ENCODE peak calls at places on chromosomes 5 and 9, in ten cellular contexts. H is BJ; U is heart right ventricle; R is transverse colon; B is CD8-positive, alpha-beta T cell; V is adrenal gland; C is T-helper 17 cell; Q is NCI-H1694 treated with DMSO at 0.1 percent for 48 hours; G is omental fat pad; K is cardiac muscle cell. W is an unnamed sample.

GRCh38 chr5:111494350-111494999 is 17.9 kb downstream of the STARD4 start:
- DNase-seq in H (no peak), U (no peak), R (no peak), B (no peak), V (no peak), C (no peak), Q (no peak), G (no peak), K (no peak), W (no peak)

GRCh38 chr9:93679536-93680444 is 103.4 kb downstream of the PHF2 start:
- DNase-seq in H (no peak), U (no peak), R (no peak), B (no peak), V (peak), C (no peak), Q (no peak), G (peak), K (no peak), W (no peak)

GRCh38 chr5:74015716-74016115 is 389.7 kb downstream of the ARHGEF28 start:
- DNase-seq in H (no peak), U (no peak), R (no peak), B (no peak), V (no peak), C (no peak), Q (no peak), G (no peak), K (peak), W (no peak)

GRCh38 chr9:69093471-69094103 is 58.0 kb downstream of the FXN start:
- DNase-seq in H (no peak), U (no peak), R (no peak), B (no peak), V (no peak), C (no peak), Q (no peak), G (no peak), K (no peak), W (no peak)

GRCh38 chr9:137673871-137674270 is 55.1 kb downstream of the EHMT1 start:
- DNase-seq in H (no peak), U (no peak), R (no peak), B (no peak), V (no peak), C (no peak), Q (no peak), G (no peak), K (peak), W (no peak)

GRCh38 chr9:8095531-8096223 is 296.1 kb upstream of the DMAC1 start:
- DNase-seq in H (no peak), U (no peak), R (no peak), B (no peak), V (no peak), C (no peak), Q (no peak), G (no peak), K (no peak), W (no peak)

GRCh38 chr9:108951578-108951977 is 17.4 kb downstream of the ABITRAM start:
- DNase-seq in H (no peak), U (no peak), R (no peak), B (no peak), V (no peak), C (no peak), Q (no peak), G (no peak), K (no peak), W (no peak)

GRCh38 chr9:114382951-114383865 is 4.6 kb downstream of the AKNA start:
- DNase-seq in H (no peak), U (peak), R (peak), B (peak), V (no peak), C (peak), Q (no peak), G (no peak), K (peak), W (no peak)

GRCh38 chr5:59565551-59565950 is 328.0 kb downstream of the PDE4D start:
- DNase-seq in H (no peak), U (no peak), R (no peak), B (no peak), V (no peak), C (no peak), Q (no peak), G (no peak), K (no peak), W (no peak)

GRCh38 chr5:28215091-28215490 is 1176.7 kb upstream of the CDH9 start:
- DNase-seq in H (no peak), U (no peak), R (no peak), B (no peak), V (no peak), C (no peak), Q (no peak), G (no peak), K (no peak), W (no peak)

GRCh38 chr9:113803811-113804589 is 72.1 kb upstream of the ZNF618 start:
- DNase-seq in H (no peak), U (no peak), R (no peak), B (no peak), V (no peak), C (no peak), Q (no peak), G (no peak), K (no peak), W (no peak)

GRCh38 chr5:445591-445990 is 2.6 kb downstream of the EXOC3 start:
- DNase-seq in H (no peak), U (no peak), R (no peak), B (no peak), V (no peak), C (no peak), Q (no peak), G (no peak), K (no peak), W (no peak)

GRCh38 chr5:124234022-124234899 is 512.2 kb downstream of the ZNF608 start:
- DNase-seq in H (no peak), U (no peak), R (no peak), B (no peak), V (no peak), C (no peak), Q (no peak), G (no peak), K (peak), W (no peak)

GRCh38 chr5:59209758-59210359 is 627.0 kb downstream of the RAB3C start:
- DNase-seq in H (peak), U (no peak), R (no peak), B (no peak), V (no peak), C (no peak), Q (peak), G (no peak), K (peak), W (no peak)

GRCh38 chr5:95857185-95857945 is 34.8 kb upstream of the GLRX start:
- DNase-seq in H (peak), U (peak), R (peak), B (no peak), V (peak), C (no peak), Q (no peak), G (peak), K (peak), W (no peak)

GRCh38 chr5:61182449-61182848 is 20.2 kb upstream of the SMIM15 start:
- DNase-seq in H (no peak), U (no peak), R (no peak), B (no peak), V (no peak), C (no peak), Q (no peak), G (no peak), K (peak), W (no peak)

GRCh38 chr5:5126444-5126843 is 13.7 kb upstream of the ADAMTS16 start:
- DNase-seq in H (peak), U (no peak), R (no peak), B (no peak), V (no peak), C (no peak), Q (no peak), G (no peak), K (no peak), W (no peak)

GRCh38 chr5:14852779-14853178 is 18.8 kb downstream of the ANKH start:
- DNase-seq in H (no peak), U (no peak), R (no peak), B (no peak), V (no peak), C (no peak), Q (no peak), G (no peak), K (no peak), W (no peak)

GRCh38 chr5:39005566-39006232 is 68.5 kb downstream of the RICTOR start:
- DNase-seq in H (no peak), U (no peak), R (no peak), B (peak), V (no peak), C (no peak), Q (no peak), G (no peak), K (no peak), W (no peak)

GRCh38 chr5:124453221-124454032 is 293.0 kb downstream of the ZNF608 start:
- DNase-seq in H (peak), U (no peak), R (no peak), B (no peak), V (no peak), C (no peak), Q (no peak), G (no peak), K (peak), W (no peak)

GRCh38 chr5:151683936-151684586 is 2.7 kb downstream of the SPARC start:
- DNase-seq in H (no peak), U (no peak), R (no peak), B (no peak), V (no peak), C (no peak), Q (peak), G (no peak), K (peak), W (no peak)

GRCh38 chr5:173888473-173889135 is 455 bp downstream of the CPEB4 start:
- DNase-seq in H (no peak), U (peak), R (peak), B (no peak), V (peak), C (no peak), Q (no peak), G (no peak), K (peak), W (no peak)

GRCh38 chr9:118761016-118761790 is 608.0 kb downstream of the BRINP1 start:
- DNase-seq in H (no peak), U (no peak), R (no peak), B (no peak), V (no peak), C (no peak), Q (no peak), G (no peak), K (no peak), W (no peak)

GRCh38 chr5:181164076-181164952 is 16.9 kb downstream of the OR2V2 start:
- DNase-seq in H (no peak), U (no peak), R (no peak), B (no peak), V (no peak), C (no peak), Q (no peak), G (no peak), K (peak), W (no peak)

GRCh38 chr5:43675357-43675756 is 72.4 kb downstream of the NNT start:
- DNase-seq in H (no peak), U (no peak), R (no peak), B (no peak), V (no peak), C (no peak), Q (no peak), G (no peak), K (no peak), W (no peak)

GRCh38 chr5:178424141-178424855 is 165.9 kb downstream of the COL23A1 start:
- DNase-seq in H (no peak), U (no peak), R (no peak), B (no peak), V (no peak), C (no peak), Q (no peak), G (no peak), K (no peak), W (no peak)

GRCh38 chr5:142871880-142872200 is 101.7 kb downstream of the ARHGAP26 start:
- DNase-seq in H (no peak), U (no peak), R (no peak), B (no peak), V (no peak), C (no peak), Q (no peak), G (no peak), K (peak), W (no peak)

GRCh38 chr9:134566196-134566822 is 75.3 kb upstream of the COL5A1 start:
- DNase-seq in H (no peak), U (no peak), R (no peak), B (no peak), V (no peak), C (no peak), Q (no peak), G (no peak), K (no peak), W (no peak)

GRCh38 chr9:27471789-27472585 is 52.1 kb upstream of the IFNK start:
- DNase-seq in H (no peak), U (no peak), R (no peak), B (no peak), V (no peak), C (no peak), Q (peak), G (no peak), K (no peak), W (no peak)

W was measured in cortex of kidney.